ENCODE peak calls at places on chromosome 1, in six cellular contexts. D, M, W, Z, O and T are unnamed samples.

GRCh38 chr1:113041569-113042335 is 31.2 kb upstream of the LRIG2 start:
- DNase-seq in D (no peak), M (no peak), W (no peak), Z (no peak), O (no peak), T (peak; percentile 38)

GRCh38 chr1:42932442-42932941 is 26.2 kb downstream of the SLC2A1 start:
- DNase-seq in D (no peak), M (no peak), W (no peak), Z (no peak), O (no peak), T (no peak)

GRCh38 chr1:184359909-184360308 is 26.9 kb upstream of the C1orf21 start:
- DNase-seq in D (no peak), M (no peak), W (no peak), Z (no peak), O (no peak), T (no peak)

GRCh38 chr1:30040081-30041019 is 683.0 kb downstream of the MATN1 start:
- DNase-seq in D (no peak), M (no peak), W (no peak), Z (no peak), O (no peak), T (no peak)

GRCh38 chr1:196535727-196536126 is 72.5 kb downstream of the KCNT2 start:
- DNase-seq in D (peak; percentile 80), M (no peak), W (no peak), Z (no peak), O (no peak), T (peak; percentile 16)

GRCh38 chr1:50591598-50591997 is 168.4 kb upstream of the DMRTA2 start:
- DNase-seq in D (no peak), M (no peak), W (no peak), Z (no peak), O (no peak), T (no peak)

GRCh38 chr1:38500891-38501290 is 358.7 kb downstream of the RRAGC start:
- DNase-seq in D (no peak), M (no peak), W (no peak), Z (no peak), O (no peak), T (no peak)

GRCh38 chr1:237366667-237367066 is 324.7 kb downstream of the RYR2 start:
- DNase-seq in D (no peak), M (no peak), W (no peak), Z (no peak), O (no peak), T (no peak)

GRCh38 chr1:196685506-196685905 is 33.7 kb downstream of the CFH start:
- DNase-seq in D (no peak), M (no peak), W (no peak), Z (no peak), O (no peak), T (peak; percentile 13)

GRCh38 chr1:26739251-26739914 is 43.6 kb downstream of the ARID1A start:
- DNase-seq in D (no peak), M (no peak), W (no peak), Z (no peak), O (no peak), T (no peak)

GRCh38 chr1:208047476-208047934 is 136.6 kb upstream of the CD34 start:
- DNase-seq in D (no peak), M (no peak), W (no peak), Z (peak; percentile 55), O (peak; percentile 95), T (peak; percentile 77)

GRCh38 chr1:221503268-221503667 is 238.6 kb downstream of the DUSP10 start:
- DNase-seq in D (no peak), M (no peak), W (no peak), Z (no peak), O (no peak), T (no peak)

GRCh38 chr1:40662864-40663263 is 2.6 kb downstream of the RIMS3 start:
- DNase-seq in D (no peak), M (no peak), W (no peak), Z (no peak), O (no peak), T (no peak)

GRCh38 chr1:168320805-168321577 is 40.3 kb downstream of the TBX19 start:
- DNase-seq in D (no peak), M (peak; percentile 67), W (peak; percentile 59), Z (no peak), O (peak; percentile 85), T (peak; percentile 92)

GRCh38 chr1:82931051-82931450 is 1067.9 kb downstream of the TTLL7 start:
- DNase-seq in D (no peak), M (no peak), W (no peak), Z (no peak), O (no peak), T (peak; percentile 24)

GRCh38 chr1:87292684-87293493 is 35.8 kb upstream of the LMO4 start:
- DNase-seq in D (peak; percentile 89), M (peak; percentile 20), W (no peak), Z (peak; percentile 18), O (no peak), T (peak; percentile 76)

GRCh38 chr1:74065081-74065480 is 132.9 kb downstream of the LRRIQ3 start:
- DNase-seq in D (no peak), M (no peak), W (no peak), Z (no peak), O (no peak), T (no peak)

GRCh38 chr1:59815892-59816291 is 1.1 kb downstream of the HOOK1 start:
- DNase-seq in D (peak; percentile 28), M (no peak), W (no peak), Z (no peak), O (no peak), T (no peak)

GRCh38 chr1:55720243-55720642 is 505.1 kb upstream of the USP24 start:
- DNase-seq in D (no peak), M (no peak), W (no peak), Z (no peak), O (peak; percentile 71), T (peak; percentile 49)

GRCh38 chr1:156641761-156642264 is at the start of gene BCAN:
- DNase-seq in D (peak; percentile 89), M (no peak), W (no peak), Z (no peak), O (peak; percentile 75), T (peak; percentile 27)

GRCh38 chr1:1910033-1910465 is 5.0 kb upstream of the CALML6 start:
- DNase-seq in D (no peak), M (no peak), W (no peak), Z (no peak), O (peak; percentile 61), T (no peak)

GRCh38 chr1:97632075-97632474 is 288.8 kb downstream of the DPYD start:
- DNase-seq in D (no peak), M (no peak), W (no peak), Z (no peak), O (no peak), T (peak; percentile 61)

GRCh38 chr1:37372740-37373139 is 101.6 kb upstream of the ZC3H12A start:
- DNase-seq in D (no peak), M (no peak), W (no peak), Z (no peak), O (peak; percentile 19), T (no peak)

GRCh38 chr1:153532769-153533599 is 2.8 kb downstream of the S100A6 start:
- DNase-seq in D (peak; percentile 97), M (peak; percentile 93), W (no peak), Z (peak; percentile 37), O (peak; percentile 96), T (peak; percentile 92)

GRCh38 chr1:34929497-34929852 is at the start of gene DLGAP3:
- DNase-seq in D (peak; percentile 70), M (no peak), W (no peak), Z (peak; percentile 31), O (no peak), T (no peak)

GRCh38 chr1:110370827-110371226 is 20.0 kb downstream of the SLC16A4 start:
- DNase-seq in D (no peak), M (no peak), W (no peak), Z (no peak), O (no peak), T (peak; percentile 77)

GRCh38 chr1:205602118-205602517 is 29.7 kb downstream of the ELK4 start:
- DNase-seq in D (no peak), M (no peak), W (peak; percentile 62), Z (no peak), O (no peak), T (no peak)

GRCh38 chr1:65097081-65097480 is 50.9 kb upstream of the AK4 start:
- DNase-seq in D (no peak), M (no peak), W (no peak), Z (no peak), O (no peak), T (no peak)

GRCh38 chr1:12140016-12140415 is 26.8 kb upstream of the TNFRSF1B start:
- DNase-seq in D (no peak), M (no peak), W (no peak), Z (no peak), O (no peak), T (no peak)

GRCh38 chr1:116910379-116911165 is 856 bp downstream of the PTGFRN start:
- DNase-seq in D (peak; percentile 79), M (peak; percentile 12), W (no peak), Z (peak; percentile 56), O (peak; percentile 70), T (peak; percentile 42)

GRCh38 chr1:54480201-54480848 is 67.7 kb upstream of the ACOT11 start:
- DNase-seq in D (peak; percentile 88), M (no peak), W (no peak), Z (no peak), O (no peak), T (no peak)
- H3K4me3 ChIP-seq in D (peak overlapping the region; percentile 13), M (no peak overlapping the region), W (no peak overlapping the region), Z (no peak overlapping the region), O (no peak overlapping the region), T (no peak overlapping the region)

GRCh38 chr1:151221616-151222015 is 23.3 kb downstream of the PIP5K1A start:
- DNase-seq in D (no peak), M (no peak), W (no peak), Z (no peak), O (no peak), T (no peak)

DNA sequence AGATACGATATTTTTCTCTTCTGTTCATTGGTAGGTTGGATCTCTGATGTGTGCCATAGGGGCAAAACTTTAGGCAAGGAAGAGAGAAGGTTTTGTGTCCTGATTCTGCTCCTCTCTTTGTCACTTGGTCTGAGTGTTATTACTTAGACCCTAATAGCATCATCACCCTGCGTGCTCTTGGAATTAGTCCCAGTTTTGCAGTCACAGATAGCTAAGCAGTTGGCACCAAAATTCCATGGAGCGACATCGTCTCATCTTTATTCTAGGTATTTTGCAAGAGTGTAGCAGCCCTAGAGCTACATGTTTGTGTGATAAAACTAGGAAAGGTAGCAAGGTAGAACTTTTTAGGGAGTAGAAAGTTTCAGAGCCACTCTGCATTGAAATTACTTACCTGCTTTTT is 23.8 kb downstream of the PIP5K1A start:
- DNase-seq in D (no peak), M (no peak), W (peak; percentile 23), Z (no peak), O (no peak), T (peak; percentile 26)
- TF ChIP-seq CTCF in D (no peak), M (no peak), W (no peak), Z (no peak), O (no peak), T (no peak)

GRCh38 chr1:67460648-67461500 is 30.7 kb upstream of the SERBP1 start:
- DNase-seq in D (peak; percentile 42), M (no peak), W (no peak), Z (no peak), O (no peak), T (no peak)
- H3K4me3 ChIP-seq in D (no peak overlapping the region), M (no peak overlapping the region), W (no peak overlapping the region), Z (no peak overlapping the region), O (no peak overlapping the region), T (no peak overlapping the region)

DNA sequence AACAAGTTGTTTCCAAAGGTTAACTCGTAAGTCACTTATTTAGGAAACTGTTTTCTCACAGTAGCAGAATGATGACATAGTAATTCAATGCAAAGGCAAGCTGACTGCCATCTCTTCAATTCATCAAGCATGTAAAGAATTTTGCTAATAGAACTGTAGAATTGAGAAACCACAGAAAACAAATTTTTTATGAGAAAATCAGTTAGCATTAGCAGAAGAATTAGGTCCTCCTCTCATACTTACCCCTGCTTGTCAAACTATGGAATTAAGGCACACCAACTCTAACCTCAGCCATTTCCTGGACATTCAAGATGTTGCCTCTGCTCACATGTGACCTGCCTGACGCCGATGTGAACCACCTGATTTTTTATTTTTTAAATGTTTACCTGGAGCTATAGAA is 115.2 kb downstream of the LRRC40 start:
- DNase-seq in D (no peak), M (no peak), W (no peak), Z (no peak), O (no peak), T (no peak)
- TF ChIP-seq CTCF in D (no peak), M (no peak), W (no peak), Z (no peak), O (no peak), T (no peak)